ENCODE peak calls at places on chromosome 5, in ten cellular contexts. W is IMR-90; M is CD8-positive, alpha-beta T cell; U is mammary epithelial cell; L is fibroblast of lung; D is psoas muscle; B is stomach; X is HCT116; V is thyroid gland; J is heart left ventricle. E is an unnamed sample.
A peak's percentile ranks its signal among the peaks of the same experiment; 100 is the strongest.

GRCh38 chr5:34522599-34523381 is 133.3 kb upstream of the RAI14 start:
- DNase-seq in X (peak; percentile 71), W (peak; percentile 92), V (peak; percentile 79), J (peak; percentile 68), D (peak; percentile 42), L (peak; percentile 85), M (no peak), B (peak; percentile 75), U (peak; percentile 73), E (peak; percentile 88)

GRCh38 chr5:68409259-68409658 is 193.7 kb downstream of the PIK3R1 start:
- DNase-seq in D (no peak), W (peak; percentile 55), V (no peak), M (no peak), L (peak; percentile 86), X (no peak), U (peak; percentile 77), B (no peak), J (no peak), E (no peak)

GRCh38 chr5:119397518-119398380 is 41.9 kb downstream of the TNFAIP8 start:
- DNase-seq in D (no peak), B (no peak), M (no peak), L (peak; percentile 77), J (no peak), U (peak; percentile 90), V (no peak), W (peak; percentile 88), X (no peak), E (no peak)

GRCh38 chr5:159819671-159820411 is 96.4 kb upstream of the ADRA1B start:
- DNase-seq in V (peak; percentile 3), B (peak; percentile 86), W (no peak), D (peak; percentile 66), M (no peak), J (peak; percentile 77), L (no peak), X (no peak), U (peak; percentile 27), E (peak; percentile 93)

GRCh38 chr5:72480836-72481235 is 26.4 kb downstream of the ZNF366 start:
- DNase-seq in D (no peak), V (no peak), J (no peak), W (no peak), B (no peak), X (no peak), L (no peak), U (no peak), M (no peak), E (no peak)

GRCh38 chr5:19555436-19555835 is 432.6 kb downstream of the CDH18 start:
- DNase-seq in J (no peak), B (no peak), U (no peak), V (no peak), D (no peak), L (no peak), X (no peak), M (no peak), W (no peak), E (no peak)

GRCh38 chr5:64612349-64612961 is 77.8 kb upstream of the SHISAL2B start:
- DNase-seq in X (peak; percentile 48), V (peak; percentile 48), J (peak; percentile 28), L (peak; percentile 49), W (peak; percentile 64), B (peak; percentile 27), M (no peak), D (no peak), U (peak; percentile 56), E (no peak)

GRCh38 chr5:88926774-88927173 is 43.8 kb upstream of the MEF2C start:
- DNase-seq in D (no peak), M (no peak), B (no peak), J (no peak), X (no peak), V (no peak), W (no peak), L (no peak), U (no peak), E (no peak)

GRCh38 chr5:135937245-135937644 is 17.5 kb downstream of the LECT2 start:
- DNase-seq in M (no peak), X (no peak), D (no peak), V (no peak), W (no peak), L (no peak), U (no peak), J (no peak), B (no peak), E (no peak)

GRCh38 chr5:54309751-54310432 is 481 bp downstream of the ARL15 start:
- DNase-seq in X (no peak), W (peak; percentile 10), B (peak; percentile 45), U (peak; percentile 57), L (peak; percentile 29), D (peak; percentile 33), J (peak; percentile 42), V (peak; percentile 45), M (no peak), E (peak; percentile 71)

GRCh38 chr5:52893105-52893504 is 96.0 kb upstream of the ITGA2 start:
- DNase-seq in V (no peak), B (no peak), W (peak; percentile 90), L (peak; percentile 85), J (no peak), U (peak; percentile 36), D (no peak), X (no peak), M (no peak), E (no peak)

GRCh38 chr5:172052454-172053236 is 46.2 kb upstream of the FBXW11 start:
- DNase-seq in V (peak; percentile 63), W (peak; percentile 86), U (no peak), B (peak; percentile 39), L (peak; percentile 91), X (no peak), M (no peak), J (peak; percentile 88), D (peak; percentile 33), E (peak; percentile 83)

GRCh38 chr5:9507974-9508373 is 37.9 kb downstream of the SEMA5A start:
- DNase-seq in L (peak; percentile 82), W (peak; percentile 85), M (no peak), U (peak; percentile 9), B (no peak), X (no peak), V (no peak), J (no peak), D (no peak), E (no peak)

GRCh38 chr5:163571755-163572154 is 66.3 kb downstream of the MAT2B start:
- DNase-seq in J (peak; percentile 18), M (no peak), D (no peak), V (no peak), B (no peak), U (peak; percentile 66), L (peak; percentile 98), W (peak; percentile 97), X (no peak), E (no peak)

DNA sequence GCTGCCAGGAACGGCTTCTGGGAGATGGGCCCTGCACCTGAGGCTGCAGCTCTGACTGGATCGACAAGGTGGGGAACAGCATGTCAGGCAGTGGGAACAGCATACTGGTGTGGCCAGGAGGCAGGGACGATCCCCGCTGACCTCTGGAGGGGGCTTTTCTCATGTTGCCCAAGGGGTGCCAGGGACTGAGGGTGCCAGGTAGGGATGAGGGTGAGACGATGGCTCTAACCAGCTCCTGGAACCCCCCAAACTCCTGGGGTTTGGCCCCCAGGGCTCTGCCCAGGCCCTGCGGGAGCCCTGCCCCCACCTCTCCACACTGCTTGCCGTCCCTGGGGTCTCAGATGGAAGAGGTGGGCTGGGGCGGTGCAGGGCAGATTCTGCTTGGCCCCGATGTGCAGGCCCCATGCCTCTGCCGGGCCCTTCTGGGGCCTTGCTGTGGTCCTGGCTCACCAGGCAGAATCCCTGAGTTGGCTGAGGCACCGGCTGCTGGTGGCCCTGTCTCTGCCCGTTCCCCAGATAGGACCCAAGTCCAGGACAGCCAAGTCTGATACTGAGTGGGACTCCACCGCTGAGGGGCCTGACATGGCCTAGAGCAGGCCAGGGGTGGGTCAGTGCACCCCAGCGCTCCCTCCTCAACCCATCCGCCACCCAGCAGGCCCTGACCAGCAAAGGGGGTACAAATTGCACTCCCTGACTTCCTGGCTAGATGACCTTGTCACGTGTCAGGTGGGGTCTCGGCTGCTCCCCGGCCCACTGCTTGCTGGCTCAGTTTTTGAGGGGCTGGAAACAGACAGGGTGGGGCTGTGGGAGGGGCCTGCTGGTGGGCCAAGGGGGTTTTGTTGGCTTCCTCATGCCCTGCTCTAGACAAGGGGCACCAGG is 28.4 kb upstream of the RNF130 start:
- DNase-seq in L (no peak), V (no peak), U (no peak), X (no peak), W (no peak), D (no peak), J (no peak), B (no peak), M (no peak), E (no peak)
- H3K27me3 ChIP-seq in L (no peaks in the 10 kb centered on the region), V (no peaks in the 10 kb centered on the region), U (no peaks in the 10 kb centered on the region), X (no peaks in the 10 kb centered on the region), W (peaks cover 4% of the 10 kb centered on the region), D (peaks cover 3% of the 10 kb centered on the region), J (peaks cover 10% of the 10 kb centered on the region), B (peaks cover 4% of the 10 kb centered on the region), M (no peaks in the 10 kb centered on the region), E (no peaks in the 10 kb centered on the region)

DNA sequence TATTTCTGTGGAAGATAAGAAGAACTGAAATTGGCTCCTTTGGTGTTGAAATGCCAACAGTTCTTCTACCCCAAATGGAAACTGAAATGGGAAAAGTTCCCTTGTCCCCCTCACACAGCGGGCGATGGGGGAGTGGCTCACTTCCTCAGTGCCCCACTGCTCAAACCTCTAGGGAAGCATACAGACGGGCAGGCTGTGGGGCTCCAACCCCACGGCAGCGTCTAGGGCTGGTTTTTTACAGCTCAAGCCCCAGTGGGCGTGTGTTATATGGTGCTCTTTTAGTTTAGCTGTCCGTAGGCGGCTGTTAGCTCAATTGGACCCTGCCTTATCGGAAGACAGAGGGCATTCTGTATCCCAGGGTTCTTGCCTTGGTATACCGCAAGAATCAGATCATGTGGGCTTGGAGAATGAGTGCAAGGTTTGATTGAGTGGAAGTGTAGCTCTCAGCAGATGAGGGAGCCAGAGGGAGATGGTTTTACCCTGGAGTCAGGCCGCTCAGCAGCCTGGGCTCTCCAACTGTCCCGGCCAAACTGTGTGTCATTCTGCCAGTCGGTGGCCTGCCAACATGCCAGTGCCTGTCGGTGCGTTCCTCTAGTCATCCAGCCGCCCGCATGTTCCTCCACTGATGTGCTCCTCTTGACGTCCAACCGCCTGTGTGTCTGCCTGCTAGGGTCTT is 166.4 kb upstream of the ZNF608 start:
- DNase-seq in V (no peak), D (peak; percentile 69), W (no peak), X (no peak), L (no peak), M (no peak), U (peak; percentile 86), B (no peak), J (peak; percentile 34), E (no peak)
- H3K27ac ChIP-seq in V (no peak overlapping the region), D (peak overlapping the region; percentile 50), W (no peak overlapping the region), X (no peak overlapping the region), L (no peak overlapping the region), M (no peak overlapping the region), U (no peak overlapping the region), B (no peak overlapping the region), J (no peak overlapping the region), E (no peak overlapping the region)

DNA sequence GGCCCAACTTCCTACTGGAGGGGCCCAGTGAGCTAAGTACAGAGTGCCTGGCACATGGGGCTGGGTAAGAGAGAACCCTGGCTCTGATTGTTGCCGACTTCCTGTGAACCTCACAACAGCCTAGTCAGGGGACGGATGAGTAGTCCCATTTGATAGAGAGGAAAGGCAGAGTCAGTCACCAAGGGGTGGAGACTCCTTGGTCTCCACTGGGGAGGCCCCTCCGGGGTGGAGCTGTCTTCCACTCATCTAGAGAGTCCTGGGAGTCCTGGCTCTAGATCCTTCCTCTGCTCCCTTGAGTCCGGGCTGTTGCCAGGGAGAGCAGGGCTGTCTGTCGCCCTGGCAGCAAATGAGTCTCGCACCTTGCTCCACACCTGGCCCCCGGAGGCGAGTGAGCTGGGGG is 8.0 kb downstream of the GRK6 start:
- DNase-seq in X (no peak), B (no peak), L (no peak), J (no peak), D (no peak), V (no peak), U (no peak), M (no peak), W (no peak), E (no peak)
- H3K36me3 ChIP-seq in X (peaks cover 48% of the 10 kb centered on the region), B (peaks cover 57% of the 10 kb centered on the region), L (peaks cover 30% of the 10 kb centered on the region), J (peaks cover 26% of the 10 kb centered on the region), D (no peaks in the 10 kb centered on the region), V (peaks cover 55% of the 10 kb centered on the region), U (peaks cover 5% of the 10 kb centered on the region), M (peaks cover 72% of the 10 kb centered on the region), W (peaks cover 53% of the 10 kb centered on the region), E (peaks cover 61% of the 10 kb centered on the region)

GRCh38 chr5:126182901-126183695 is 240.1 kb upstream of the GRAMD2B start:
- DNase-seq in U (no peak), W (no peak), J (peak; percentile 33), V (no peak), L (no peak), D (no peak), X (no peak), B (no peak), M (no peak), E (no peak)
- H3K27me3 ChIP-seq in U (no peaks in the 10 kb centered on the region), W (no peaks in the 10 kb centered on the region), J (no peaks in the 10 kb centered on the region), V (no peaks in the 10 kb centered on the region), L (no peaks in the 10 kb centered on the region), D (no peaks in the 10 kb centered on the region), X (no peaks in the 10 kb centered on the region), B (no peaks in the 10 kb centered on the region), M (no peaks in the 10 kb centered on the region), E (no peaks in the 10 kb centered on the region)